ENCODE peak calls at places on chromosomes 4 and X, in seven cellular contexts. K is pancreas; E is AG09309; G is activated CD4-positive, CD25-positive, alpha-beta regulatory T cell; Q is PC-3; V is ureter; I is NCI-H345. B is an unnamed sample.

GRCh38 chrX:40245411-40246140 is 147.8 kb upstream of the BCOR start:
- DNase-seq in K (no peak), V (no peak), Q (no peak), G (no peak), I (peak), E (no peak), B (no peak)

GRCh38 chr4:180828455-180829018 is 1414.7 kb upstream of the TENM3 start:
- DNase-seq in I (no peak), Q (peak), G (no peak), E (peak), K (no peak), V (no peak), B (peak)

GRCh38 chrX:2401590-2402360 is 99.0 kb downstream of the DHRSX start:
- DNase-seq in K (peak), G (no peak), I (no peak), V (no peak), Q (no peak), E (no peak), B (no peak)

GRCh38 chrX:31333181-31333831 is 261.5 kb upstream of the FTHL17 start:
- DNase-seq in Q (peak), K (no peak), G (no peak), I (no peak), E (peak), V (no peak), B (peak)

GRCh38 chr4:83255584-83255983 is 29.0 kb downstream of the COQ2 start:
- DNase-seq in K (no peak), Q (peak), G (no peak), E (peak), I (no peak), V (no peak), B (peak)

GRCh38 chrX:72572248-72573157 is at the start of gene HDAC8:
- DNase-seq in G (peak), I (peak), V (peak), Q (peak), E (peak), K (peak), B (peak)

GRCh38 chrX:120753413-120754251 is 122.0 kb downstream of the CT47B1 start:
- DNase-seq in K (no peak), G (no peak), E (no peak), I (no peak), V (no peak), Q (no peak), B (no peak)

GRCh38 chr4:150130953-150131352 is 52.7 kb downstream of the DCLK2 start:
- DNase-seq in Q (peak), I (no peak), K (no peak), G (no peak), V (no peak), E (peak), B (no peak)

GRCh38 chrX:1427756-1428155 is 25.0 kb downstream of the ASMTL start:
- DNase-seq in V (no peak), K (no peak), G (no peak), E (no peak), I (no peak), Q (no peak), B (no peak)

GRCh38 chr4:153792007-153792892 is 3.4 kb upstream of the SFRP2 start:
- DNase-seq in E (no peak), V (peak), K (peak), Q (no peak), G (no peak), I (no peak), B (no peak)

GRCh38 chrX:81261576-81261975 is 59.7 kb downstream of the SH3BGRL start:
- DNase-seq in I (no peak), V (no peak), K (no peak), E (no peak), G (no peak), Q (peak), B (no peak)

GRCh38 chrX:30144971-30145731 is 70.2 kb upstream of the MAGEB2 start:
- DNase-seq in V (no peak), K (no peak), Q (no peak), I (no peak), G (no peak), E (no peak), B (no peak)

GRCh38 chr4:878796-879729 is 53.1 kb downstream of the GAK start:
- DNase-seq in I (no peak), Q (no peak), E (no peak), K (no peak), V (no peak), G (no peak), B (no peak)

GRCh38 chr4:123929565-123929964 is 533.0 kb downstream of the SPRY1 start:
- DNase-seq in V (no peak), I (no peak), E (no peak), G (no peak), Q (no peak), K (no peak), B (no peak)

GRCh38 chr4:127777487-127777886 is 4.6 kb upstream of the HSPA4L start:
- DNase-seq in I (no peak), Q (no peak), V (no peak), K (no peak), E (no peak), G (no peak), B (no peak)

GRCh38 chrX:119453202-119453601 is 15.0 kb upstream of the SLC25A5 start:
- DNase-seq in V (no peak), Q (no peak), G (no peak), K (no peak), E (no peak), I (no peak), B (no peak)

GRCh38 chr4:104938624-104939023 is 208.1 kb upstream of the TET2 start:
- DNase-seq in G (no peak), V (no peak), I (no peak), K (no peak), E (no peak), Q (no peak), B (no peak)

GRCh38 chrX:108199691-108200090 is 108.1 kb downstream of the ATG4A start:
- DNase-seq in Q (peak), E (no peak), G (no peak), K (no peak), V (no peak), I (peak), B (no peak)

GRCh38 chr4:7168106-7168505 is 24.2 kb upstream of the SORCS2 start:
- DNase-seq in I (no peak), Q (no peak), V (no peak), G (no peak), E (no peak), K (no peak), B (no peak)

GRCh38 chr4:114561590-114561989 is 37.0 kb upstream of the UGT8 start:
- DNase-seq in E (no peak), G (no peak), I (no peak), Q (no peak), K (peak), V (no peak), B (no peak)

GRCh38 chr4:143514432-143514831 is 930 bp downstream of the SMARCA5 start:
- DNase-seq in E (no peak), V (peak), K (peak), Q (peak), G (peak), I (peak), B (no peak)

GRCh38 chrX:51608071-51608470 is 10.6 kb downstream of the CENPVL3 start:
- DNase-seq in I (no peak), E (peak), V (no peak), Q (no peak), G (no peak), K (no peak), B (no peak)

GRCh38 chrX:34557733-34558132 is 99.4 kb downstream of the TMEM47 start:
- DNase-seq in G (no peak), I (no peak), E (no peak), K (no peak), V (no peak), Q (no peak), B (no peak)

GRCh38 chr4:25022198-25022597 is 8.5 kb downstream of the LGI2 start:
- DNase-seq in I (no peak), K (no peak), E (no peak), V (no peak), Q (no peak), G (no peak), B (no peak)

GRCh38 chrX:15107367-15107988 is 162.4 kb downstream of the ASB9 start:
- DNase-seq in G (no peak), K (no peak), V (no peak), I (no peak), E (no peak), Q (no peak), B (no peak)

GRCh38 chrX:133676344-133677122 is 261.2 kb upstream of the GPC4 start:
- DNase-seq in Q (peak), E (no peak), I (peak), G (no peak), K (peak), V (no peak), B (no peak)

GRCh38 chr4:76657443-76657842 is 222.4 kb downstream of the SHROOM3 start:
- DNase-seq in E (no peak), K (no peak), Q (no peak), V (no peak), I (no peak), G (no peak), B (no peak)

GRCh38 chr4:78517050-78517652 is 34.4 kb upstream of the ANXA3 start:
- DNase-seq in Q (peak), G (no peak), K (no peak), V (no peak), I (peak), E (no peak), B (no peak)

GRCh38 chr4:59925290-59925689 is 1274.8 kb upstream of the ADGRL3 start:
- DNase-seq in V (no peak), I (no peak), Q (no peak), E (no peak), G (no peak), K (no peak), B (no peak)

GRCh38 chrX:1558761-1559468 is 21.9 kb upstream of the P2RY8 start:
- DNase-seq in K (no peak), G (no peak), E (no peak), I (no peak), Q (no peak), V (peak), B (no peak)

GRCh38 chr4:87579478-87579877 is 28.9 kb upstream of the DSPP start:
- DNase-seq in V (no peak), K (no peak), G (no peak), I (no peak), E (no peak), Q (no peak), B (no peak)

GRCh38 chrX:54043084-54043483 is 1.2 kb downstream of the PHF8 start:
- DNase-seq in Q (peak), V (no peak), I (no peak), E (no peak), K (no peak), G (no peak), B (no peak)

GRCh38 chr4:138869165-138869564 is 146.4 kb upstream of the NOCT start:
- DNase-seq in Q (no peak), K (no peak), I (no peak), E (no peak), V (no peak), G (no peak), B (no peak)

GRCh38 chr4:681736-682451 is 7.1 kb downstream of the SLC49A3 start:
- DNase-seq in I (peak), Q (peak), V (peak), E (no peak), G (peak), K (peak), B (no peak)

GRCh38 chrX:11666180-11666579 is 460 bp upstream of the ARHGAP6 start:
- DNase-seq in G (no peak), E (no peak), K (no peak), V (no peak), I (peak), Q (no peak), B (no peak)

GRCh38 chr4:172881645-172882044 is 287.0 kb upstream of the GALNT7 start:
- DNase-seq in V (no peak), I (no peak), K (no peak), E (no peak), G (no peak), Q (no peak), B (no peak)